ENCODE peak calls at places on chromosomes 2 and 18, in five cellular contexts. A, F, X, E and L are unnamed samples.

GRCh38 chr18:59067873-59068272 is 71.8 kb upstream of the SEC11C start:
- DNase-seq in A (no peak), F (no peak), X (no peak), E (peak; percentile 16), L (no peak)

GRCh38 chr2:74461187-74462053 is 3.2 kb downstream of the WBP1 start:
- DNase-seq in A (no peak), F (peak; percentile 51), X (no peak), E (peak; percentile 56), L (no peak)

GRCh38 chr2:138020432-138020831 is 56.2 kb downstream of the HNMT start:
- DNase-seq in A (no peak), F (no peak), X (no peak), E (no peak), L (no peak)

GRCh38 chr2:45439788-45440773 is 171.0 kb downstream of the SRBD1 start:
- DNase-seq in A (no peak), F (peak; percentile 17), X (peak; percentile 7), E (no peak), L (no peak)

GRCh38 chr2:44135771-44136170 is 32.9 kb upstream of the PPM1B start:
- DNase-seq in A (no peak), F (no peak), X (no peak), E (no peak), L (no peak)

GRCh38 chr2:159051656-159052055 is 83.2 kb downstream of the TANC1 start:
- DNase-seq in A (no peak), F (no peak), X (no peak), E (no peak), L (no peak)

GRCh38 chr2:172342056-172342455 is 85.3 kb upstream of the ITGA6 start:
- DNase-seq in A (no peak), F (no peak), X (no peak), E (no peak), L (no peak)

GRCh38 chr2:69291004-69291650 is 95.9 kb downstream of the GFPT1 start:
- DNase-seq in A (no peak), F (peak; percentile 70), X (no peak), E (no peak), L (no peak)

DNA sequence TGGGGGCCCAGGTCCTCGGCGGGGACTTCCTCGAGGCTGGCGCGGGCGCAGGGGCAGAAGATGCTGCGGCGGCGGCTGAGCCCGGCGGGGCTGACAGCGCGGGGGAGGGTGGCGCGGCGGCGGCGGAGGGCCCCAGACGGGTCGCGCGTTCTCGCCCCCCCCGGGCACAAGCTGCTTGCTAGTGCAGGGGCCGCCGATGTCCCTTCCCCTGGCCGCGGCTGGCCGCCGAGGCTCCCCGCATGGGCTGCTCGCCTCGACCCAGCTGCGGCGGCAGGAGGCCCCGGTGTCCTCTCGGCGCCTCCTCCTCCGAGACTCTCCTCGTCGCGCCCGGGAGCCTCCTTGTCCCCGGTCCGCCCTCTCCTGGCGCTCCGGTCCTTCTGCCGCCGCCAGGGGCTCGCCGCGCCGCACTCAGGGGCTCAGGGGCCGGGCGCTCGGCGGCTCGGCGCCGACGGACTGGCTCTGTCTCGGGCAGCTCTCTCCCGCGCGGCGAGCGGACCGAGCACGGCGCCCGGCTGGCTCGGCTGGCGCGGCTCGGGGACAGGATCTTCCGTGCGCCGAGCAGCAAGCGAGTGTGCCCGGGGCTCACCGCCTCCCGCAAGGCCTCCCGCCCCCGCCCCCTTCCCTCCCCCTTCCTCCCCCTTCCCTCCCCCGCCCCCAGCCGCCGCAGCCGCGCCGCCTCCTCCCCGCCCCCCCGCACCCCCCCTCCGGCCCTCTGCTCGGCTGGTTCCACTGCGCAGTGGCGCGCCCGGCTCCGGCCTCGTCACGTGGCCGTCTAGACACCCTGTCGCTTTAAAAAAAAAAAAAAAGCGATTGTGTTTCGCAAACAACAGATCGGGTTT is 902 bp upstream of the SMAD7 start:
- DNase-seq in A (peak; percentile 94), F (peak; percentile 82), X (peak; percentile 68), E (peak; percentile 90), L (peak; percentile 68)
- TF ChIP-seq POLR2A in A (no peak), F (no peak), X (peak; percentile 64), E (peak; percentile 34), L (peak; percentile 91)

GRCh38 chr2:108139521-108139920 is 100.2 kb upstream of the SULT1C3 start:
- DNase-seq in A (no peak), F (peak; percentile 21), X (no peak), E (peak; percentile 44), L (no peak)
- TF ChIP-seq POLR2A in A (no peak), F (no peak), X (no peak), E (no peak), L (no peak)

GRCh38 chr2:45342-46130 is 769 bp downstream of the FAM110C start:
- DNase-seq in A (no peak), F (no peak), X (no peak), E (no peak), L (no peak)

GRCh38 chr2:42788-43187 is 3.5 kb downstream of the FAM110C start:
- DNase-seq in A (no peak), F (no peak), X (no peak), E (no peak), L (no peak)

GRCh38 chr2:46471-47345 is at the start of gene FAM110C:
- DNase-seq in A (peak; percentile 81), F (peak; percentile 48), X (no peak), E (no peak), L (no peak)

GRCh38 chr2:46131-46470 is 204 bp downstream of the FAM110C start:
- DNase-seq in A (no peak), F (no peak), X (no peak), E (no peak), L (no peak)

GRCh38 chr2:44748-45341 is 1.5 kb downstream of the FAM110C start:
- DNase-seq in A (no peak), F (no peak), X (no peak), E (no peak), L (no peak)
- TF ChIP-seq POLR2A in A (no peak), F (no peak), X (no peak), E (no peak), L (no peak)

GRCh38 chr2:215790548-215791421 is 222.6 kb downstream of the MREG start:
- DNase-seq in A (no peak), F (no peak), X (no peak), E (no peak), L (no peak)

GRCh38 chr2:215791481-215791937 is 221.8 kb downstream of the MREG start:
- DNase-seq in A (no peak), F (peak; percentile 81), X (no peak), E (peak; percentile 36), L (no peak)

GRCh38 chr2:215782965-215783364 is 230.4 kb downstream of the MREG start:
- DNase-seq in A (no peak), F (no peak), X (no peak), E (no peak), L (no peak)

GRCh38 chr2:215784371-215784783 is 229.0 kb downstream of the MREG start:
- DNase-seq in A (no peak), F (no peak), X (no peak), E (no peak), L (no peak)

DNA sequence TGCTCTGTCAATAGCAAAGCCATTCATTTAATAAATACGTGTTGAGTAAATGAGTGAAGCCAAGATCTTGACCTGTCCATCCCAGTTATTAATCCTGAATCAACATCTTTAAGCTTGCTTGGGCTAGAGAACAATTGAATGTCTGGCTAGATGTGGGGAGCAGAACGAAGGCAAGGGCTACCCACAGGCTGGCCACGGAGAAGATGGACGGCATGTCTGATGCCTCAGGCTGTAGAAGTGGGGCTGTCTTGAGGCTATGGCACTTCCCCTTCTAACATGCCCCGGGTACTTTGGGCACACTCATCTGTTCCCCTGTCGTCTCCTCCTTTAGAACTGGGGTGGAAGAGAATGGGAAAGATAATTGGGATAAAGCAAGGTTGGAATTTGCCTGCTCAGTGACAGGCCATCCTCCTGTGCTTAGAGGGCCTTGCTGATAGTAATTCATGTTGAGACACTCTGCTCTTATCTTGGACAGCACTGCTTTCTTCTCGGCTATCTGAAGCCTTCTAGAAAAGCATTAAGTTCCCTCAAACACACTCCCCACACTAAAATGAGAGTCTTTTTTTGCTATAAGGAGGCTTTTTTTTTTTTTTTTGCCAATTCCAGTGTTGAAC is 225.7 kb downstream of the MREG start:
- DNase-seq in A (no peak), F (no peak), X (no peak), E (no peak), L (no peak)
- TF ChIP-seq POLR2A in A (no peak), F (no peak), X (no peak), E (no peak), L (no peak)

DNA sequence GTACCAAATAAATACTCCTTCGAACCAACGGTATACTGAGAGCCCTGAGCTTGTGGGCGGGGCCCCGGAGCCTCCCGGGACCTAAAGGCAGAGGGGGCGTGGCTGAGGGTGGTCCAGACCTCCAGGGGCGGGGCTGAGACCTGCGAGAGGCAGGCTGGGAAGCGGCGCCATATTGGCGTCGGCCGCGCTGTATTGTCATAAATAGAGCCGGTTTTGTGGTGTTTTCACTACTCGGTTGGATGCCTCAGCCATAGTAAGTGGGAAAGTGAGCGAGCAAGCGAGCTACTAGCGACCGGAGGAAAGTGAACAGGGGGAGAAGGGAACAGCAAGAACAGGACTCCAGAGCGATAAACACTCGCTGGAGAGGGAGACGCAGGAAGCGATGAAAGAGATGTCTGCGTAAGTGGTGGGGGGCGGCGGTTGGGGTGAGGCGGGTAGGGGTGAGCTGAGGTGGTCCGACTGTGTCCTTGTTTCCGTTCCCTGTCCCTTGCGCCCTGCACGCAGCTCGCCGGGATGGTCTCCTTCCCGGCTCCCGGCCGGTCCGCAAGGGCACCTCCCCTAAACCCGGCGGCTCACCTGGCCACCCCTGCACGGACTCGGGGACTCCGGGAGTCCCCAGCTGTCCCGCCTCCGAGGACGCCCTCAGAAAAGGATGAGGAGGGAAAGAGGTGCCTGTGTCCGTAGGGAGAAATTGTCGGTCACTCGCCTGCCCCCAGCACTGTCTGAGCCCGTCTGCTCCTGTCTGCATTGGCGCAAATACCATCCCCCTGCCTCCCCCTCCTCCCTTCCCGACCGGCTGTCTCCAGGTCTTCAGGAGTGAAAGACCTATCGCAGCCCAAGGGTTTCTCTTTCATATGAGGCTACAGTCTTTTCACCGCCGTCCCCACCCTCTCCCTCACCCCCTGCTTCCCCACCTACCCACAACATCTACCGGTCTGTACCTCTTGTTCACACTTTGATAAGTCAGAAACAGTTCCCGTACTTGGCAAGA is at the start of gene PAPOLG:
- DNase-seq in A (peak; percentile 97), F (peak; percentile 90), X (peak; percentile 90), E (peak; percentile 95), L (peak; percentile 86)
- TF ChIP-seq POLR2A in A (no peak), F (peak; percentile 95), X (peak; percentile 85), E (peak; percentile 92), L (peak; percentile 80)